ENCODE peak calls at places on chromosomes 4 and X, in four cellular contexts. R is HepG2, N is WTC11, D is K562. X is an unnamed sample.

GRCh38 chr4:184694412-184694956 is 39.4 kb downstream of the CENPU start:
- DNase-seq in D (no peak), R (no peak), N (no peak), X (no peak)

GRCh38 chrX:1577845-1578244 is 13.6 kb upstream of the AKAP17A start:
- DNase-seq in D (no peak), R (no peak), N (no peak), X (no peak)

GRCh38 chr4:111689214-111689613 is 456.0 kb upstream of the FAM241A start:
- DNase-seq in N (no peak), R (no peak), D (no peak), X (no peak)

GRCh38 chrX:70478521-70478920 is 33.9 kb downstream of the DLG3 start:
- DNase-seq in N (no peak), D (no peak), R (no peak), X (no peak)

GRCh38 chr4:112266823-112267222 is 18.9 kb downstream of the TIFA start:
- DNase-seq in R (no peak), N (no peak), D (peak; percentile 15), X (no peak)

GRCh38 chr4:110208419-110208818 is 10.0 kb upstream of the ELOVL6 start:
- DNase-seq in N (no peak), D (no peak), R (no peak), X (no peak)

GRCh38 chr4:180669637-180670036 is 1573.6 kb upstream of the TENM3 start:
- DNase-seq in N (no peak), D (no peak), R (no peak), X (no peak)

GRCh38 chrX:94721386-94721785 is 1047.4 kb downstream of the FAM133A start:
- DNase-seq in R (no peak), D (no peak), N (no peak), X (no peak)

GRCh38 chrX:13001961-13002671 is 27.2 kb downstream of the TMSB4X start:
- DNase-seq in N (no peak), D (no peak), R (no peak), X (no peak)

GRCh38 chrX:101417981-101418841 is 10.2 kb downstream of the HNRNPH2 start:
- DNase-seq in D (no peak), N (peak; percentile 69), R (no peak), X (peak; percentile 43)

GRCh38 chr4:40804598-40804997 is 54.8 kb downstream of the NSUN7 start:
- DNase-seq in D (no peak), N (no peak), R (no peak), X (no peak)

GRCh38 chrX:150473371-150473770 is 95.0 kb upstream of the MTM1 start:
- DNase-seq in N (no peak), D (no peak), R (no peak), X (no peak)

GRCh38 chrX:129540725-129541184 is 696 bp downstream of the OCRL start:
- DNase-seq in N (peak; percentile 12), R (peak; percentile 12), D (peak; percentile 33), X (peak; percentile 34)

GRCh38 chrX:136146614-136147319 is 566 bp upstream of the FHL1 start:
- DNase-seq in R (no peak), D (no peak), N (peak; percentile 34), X (peak; percentile 48)

GRCh38 chr4:51880016-51880915 is 37.3 kb downstream of the DCUN1D4 start:
- DNase-seq in R (peak; percentile 83), N (no peak), D (no peak), X (no peak)

GRCh38 chrX:76454456-76454927 is 27.0 kb downstream of the MAGEE1 start:
- DNase-seq in R (peak; percentile 4), D (peak; percentile 4), N (peak; percentile 12), X (peak; percentile 41)

GRCh38 chr4:2419814-2420213 is 1.1 kb downstream of the CFAP99 start:
- DNase-seq in D (no peak), R (no peak), N (no peak), X (no peak)

GRCh38 chr4:93199492-93199891 is 629.1 kb upstream of the ATOH1 start:
- DNase-seq in N (peak; percentile 23), R (peak; percentile 41), D (peak; percentile 3), X (peak; percentile 56)

GRCh38 chr4:18241744-18242143 is 220.2 kb upstream of the LCORL start:
- DNase-seq in D (no peak), R (no peak), N (no peak), X (no peak)

GRCh38 chrX:110316351-110317078 is 1.4 kb downstream of the AMMECR1 start:
- DNase-seq in D (no peak), N (no peak), R (no peak), X (no peak)

GRCh38 chrX:67692246-67692645 is 148.4 kb downstream of the AR start:
- DNase-seq in R (no peak), D (no peak), N (no peak), X (no peak)

GRCh38 chr4:169707958-169708643 is 49.6 kb downstream of the HPF1 start:
- DNase-seq in D (no peak), N (no peak), R (no peak), X (no peak)

GRCh38 chrX:35682481-35682880 is 115.7 kb upstream of the MAGEB16 start:
- DNase-seq in N (no peak), R (no peak), D (no peak), X (no peak)

GRCh38 chrX:50747471-50747900 is 66.5 kb downstream of the SHROOM4 start:
- DNase-seq in N (peak; percentile 17), R (peak; percentile 3), D (peak; percentile 22), X (peak; percentile 40)

GRCh38 chr4:125369098-125369497 is 54.3 kb downstream of the FAT4 start:
- DNase-seq in R (no peak), D (no peak), N (no peak), X (no peak)

GRCh38 chr4:78560296-78560963 is 8.9 kb downstream of the ANXA3 start:
- DNase-seq in D (no peak), N (no peak), R (no peak), X (no peak)

GRCh38 chr4:47061435-47061834 is 30.1 kb downstream of the GABRB1 start:
- DNase-seq in R (no peak), D (no peak), N (no peak), X (no peak)

GRCh38 chrX:132488819-132489255 is at the start of gene MBNL3:
- DNase-seq in D (no peak), N (peak; percentile 52), R (peak; percentile 33), X (peak; percentile 61)

GRCh38 chrX:23334871-23335599 is 386 bp downstream of the PTCHD1 start:
- DNase-seq in R (no peak), N (peak; percentile 16), D (no peak), X (peak; percentile 8)

GRCh38 chrX:46326161-46326560 is 219.1 kb downstream of the ZNF674 start:
- DNase-seq in R (no peak), D (no peak), N (no peak), X (no peak)

GRCh38 chr4:168666531-168666930 is 169.7 kb downstream of the PALLD start:
- DNase-seq in N (no peak), R (no peak), D (no peak), X (no peak)

GRCh38 chr4:2087170-2087569 is 28.0 kb downstream of the NAT8L start:
- DNase-seq in N (no peak), D (no peak), R (peak; percentile 46), X (no peak)

GRCh38 chr4:184421558-184422155 is 52.7 kb downstream of the IRF2 start:
- DNase-seq in N (no peak), D (no peak), R (no peak), X (no peak)

GRCh38 chr4:52059372-52059771 is 8.3 kb downstream of the SPATA18 start:
- DNase-seq in N (no peak), R (no peak), D (no peak), X (no peak)

GRCh38 chr4:121950680-121951569 is 935 bp downstream of the TRPC3 start:
- DNase-seq in D (peak; percentile 18), R (no peak), N (peak; percentile 33), X (peak; percentile 58)
- TF ChIP-seq ELF4 in D (no peak), R (no peak), N (no peak), X (no peak)

GRCh38 chr4:7843831-7844230 is 95.8 kb downstream of the AFAP1 start:
- DNase-seq in N (no peak), D (no peak), R (no peak), X (no peak)

GRCh38 chr4:7847206-7847605 is 92.5 kb downstream of the AFAP1 start:
- DNase-seq in N (no peak), R (no peak), D (no peak), X (no peak)

GRCh38 chr4:7842384-7843279 is 97.0 kb downstream of the AFAP1 start:
- DNase-seq in R (no peak), N (no peak), D (no peak), X (no peak)

GRCh38 chr4:7845493-7846124 is 94.1 kb downstream of the AFAP1 start:
- DNase-seq in D (no peak), R (peak; percentile 19), N (peak; percentile 40), X (no peak)

GRCh38 chr4:7844247-7844991 is 95.2 kb downstream of the AFAP1 start:
- DNase-seq in D (peak; percentile 50), R (peak; percentile 70), N (peak; percentile 91), X (peak; percentile 85)
- TF ChIP-seq SP1 in D (no peak), R (no peak), N (no peak), X (no peak)

GRCh38 chr4:175951794-175952193 is 113.8 kb upstream of the WDR17 start:
- DNase-seq in R (no peak), N (no peak), D (no peak), X (no peak)

GRCh38 chr4:175946472-175947116 is 119.0 kb upstream of the WDR17 start:
- DNase-seq in R (no peak), D (no peak), N (no peak), X (no peak)

GRCh38 chr4:175947117-175947722 is 118.4 kb upstream of the WDR17 start:
- DNase-seq in R (peak; percentile 6), N (no peak), D (no peak), X (no peak)
- TF ChIP-seq ELF4 in R (no peak), N (no peak), D (no peak), X (no peak)

DNA sequence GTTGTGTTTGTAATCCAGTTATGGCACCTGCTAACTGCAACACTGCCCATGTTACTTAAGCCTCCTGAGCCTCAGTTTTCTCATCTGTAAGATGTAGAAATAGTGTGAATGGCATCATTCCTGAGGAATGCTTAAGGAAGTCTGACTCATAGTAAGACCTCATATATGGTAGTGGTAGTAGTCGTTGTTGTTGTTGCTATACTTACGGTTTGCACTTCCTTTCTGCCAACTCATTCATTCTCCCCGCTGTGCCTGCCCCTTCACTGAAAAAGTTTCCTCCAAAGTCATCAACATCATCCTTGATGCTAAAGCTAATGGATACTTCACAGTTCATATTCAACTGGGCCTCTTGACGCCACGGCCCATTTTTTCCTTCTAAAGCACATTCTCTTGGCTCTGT is 54.2 kb upstream of the SPANXN3 start:
- DNase-seq in D (no peak), R (no peak), N (no peak), X (no peak)
- TF ChIP-seq SP1 in D (no peak), R (no peak), N (no peak), X (no peak)

X was measured in HEK293T.